ENCODE peak calls at places on chromosome 12, in nine cellular contexts. One of them, this sample, is unnamed.

GRCh38 chr12:87995581-87996178 is 33.5 kb downstream of the C12orf50 start:
- DNase-seq in GM19239: peak
- DNase-seq in IMR-90: peak
- DNase-seq in T-cell: peak
- DNase-seq in type B pancreatic cell: no peak
- DNase-seq in activated gamma-delta T cell treated with anti-CD3 and anti-CD28 coated beads, Interleukin-2, amount 50 U/mL, for 16 hours: peak
- DNase-seq in AML-193: peak
- DNase-seq in pancreas: no peak
- DNase-seq in tibial nerve: peak
- DNase-seq in this sample: peak

GRCh38 chr12:47017901-47018479 is 61.4 kb upstream of the PCED1B start:
- DNase-seq in IMR-90: peak
- DNase-seq in T-cell: no peak
- DNase-seq in AML-193: no peak
- DNase-seq in tibial nerve: no peak
- DNase-seq in pancreas: no peak
- DNase-seq in GM19239: no peak
- DNase-seq in activated gamma-delta T cell treated with anti-CD3 and anti-CD28 coated beads, Interleukin-2, amount 50 U/mL, for 16 hours: no peak
- DNase-seq in type B pancreatic cell: no peak
- DNase-seq in this sample: no peak

GRCh38 chr12:74776378-74776777 is 238.7 kb downstream of the ATXN7L3B start:
- DNase-seq in IMR-90: no peak
- DNase-seq in GM19239: no peak
- DNase-seq in type B pancreatic cell: no peak
- DNase-seq in tibial nerve: no peak
- DNase-seq in T-cell: no peak
- DNase-seq in AML-193: no peak
- DNase-seq in pancreas: no peak
- DNase-seq in activated gamma-delta T cell treated with anti-CD3 and anti-CD28 coated beads, Interleukin-2, amount 50 U/mL, for 16 hours: no peak
- DNase-seq in this sample: no peak

GRCh38 chr12:288687-289086 is 26.1 kb upstream of the SLC6A13 start:
- DNase-seq in GM19239: no peak
- DNase-seq in pancreas: peak
- DNase-seq in activated gamma-delta T cell treated with anti-CD3 and anti-CD28 coated beads, Interleukin-2, amount 50 U/mL, for 16 hours: no peak
- DNase-seq in type B pancreatic cell: no peak
- DNase-seq in tibial nerve: no peak
- DNase-seq in AML-193: no peak
- DNase-seq in T-cell: no peak
- DNase-seq in IMR-90: peak
- DNase-seq in this sample: no peak

GRCh38 chr12:106978035-106978800 is 8.7 kb downstream of the MTERF2 start:
- DNase-seq in AML-193: no peak
- DNase-seq in type B pancreatic cell: no peak
- DNase-seq in tibial nerve: peak
- DNase-seq in pancreas: peak
- DNase-seq in activated gamma-delta T cell treated with anti-CD3 and anti-CD28 coated beads, Interleukin-2, amount 50 U/mL, for 16 hours: no peak
- DNase-seq in T-cell: no peak
- DNase-seq in IMR-90: no peak
- DNase-seq in GM19239: no peak
- DNase-seq in this sample: peak

GRCh38 chr12:52519826-52520662 is at the start of gene KRT5:
- DNase-seq in T-cell: no peak
- DNase-seq in pancreas: no peak
- DNase-seq in activated gamma-delta T cell treated with anti-CD3 and anti-CD28 coated beads, Interleukin-2, amount 50 U/mL, for 16 hours: no peak
- DNase-seq in tibial nerve: no peak
- DNase-seq in AML-193: no peak
- DNase-seq in GM19239: no peak
- DNase-seq in IMR-90: no peak
- DNase-seq in type B pancreatic cell: peak
- DNase-seq in this sample: no peak

GRCh38 chr12:98745578-98746391 is 100.7 kb downstream of the APAF1 start:
- DNase-seq in type B pancreatic cell: no peak
- DNase-seq in activated gamma-delta T cell treated with anti-CD3 and anti-CD28 coated beads, Interleukin-2, amount 50 U/mL, for 16 hours: no peak
- DNase-seq in pancreas: peak
- DNase-seq in AML-193: no peak
- DNase-seq in T-cell: peak
- DNase-seq in GM19239: no peak
- DNase-seq in IMR-90: peak
- DNase-seq in tibial nerve: no peak
- DNase-seq in this sample: no peak

GRCh38 chr12:107843351-107844311 is 69.1 kb downstream of the ASCL4 start:
- DNase-seq in pancreas: peak
- DNase-seq in T-cell: no peak
- DNase-seq in GM19239: no peak
- DNase-seq in IMR-90: no peak
- DNase-seq in activated gamma-delta T cell treated with anti-CD3 and anti-CD28 coated beads, Interleukin-2, amount 50 U/mL, for 16 hours: no peak
- DNase-seq in type B pancreatic cell: no peak
- DNase-seq in tibial nerve: no peak
- DNase-seq in AML-193: no peak
- DNase-seq in this sample: no peak

GRCh38 chr12:15988983-15989382 is 77.9 kb downstream of the DERA start:
- DNase-seq in T-cell: no peak
- DNase-seq in tibial nerve: no peak
- DNase-seq in IMR-90: no peak
- DNase-seq in activated gamma-delta T cell treated with anti-CD3 and anti-CD28 coated beads, Interleukin-2, amount 50 U/mL, for 16 hours: no peak
- DNase-seq in GM19239: no peak
- DNase-seq in AML-193: no peak
- DNase-seq in pancreas: no peak
- DNase-seq in type B pancreatic cell: no peak
- DNase-seq in this sample: no peak